ENCODE peak calls at places on chromosomes 5 and 9, in four cellular contexts. One of them, this sample, is unnamed.

GRCh38 chr5:133327946-133328401 is 276.2 kb downstream of the HSPA4 start:
- DNase-seq in breast epithelium: no peak
- DNase-seq in A549: no peak
- DNase-seq in HCT116: no peak
- DNase-seq in this sample: no peak

GRCh38 chr9:135463140-135463539 is 16.4 kb upstream of the PPP1R26 start:
- DNase-seq in breast epithelium: no peak
- DNase-seq in A549: peak; percentile 27
- DNase-seq in HCT116: peak; percentile 89
- DNase-seq in this sample: no peak

GRCh38 chr5:171420429-171421231 is 1.2 kb downstream of the FGF18 start:
- DNase-seq in breast epithelium: no peak
- DNase-seq in A549: no peak
- DNase-seq in HCT116: no peak
- DNase-seq in this sample: no peak

GRCh38 chr5:170297589-170298462 is at the start of gene LCP2:
- DNase-seq in breast epithelium: no peak
- DNase-seq in A549: no peak
- DNase-seq in HCT116: no peak
- DNase-seq in this sample: no peak

GRCh38 chr5:16497546-16497945 is 31.9 kb upstream of the ZNF622 start:
- DNase-seq in breast epithelium: no peak
- DNase-seq in A549: no peak
- DNase-seq in HCT116: no peak
- DNase-seq in this sample: no peak

GRCh38 chr9:4769321-4770080 is 23.2 kb upstream of the RCL1 start:
- DNase-seq in breast epithelium: no peak
- DNase-seq in A549: no peak
- DNase-seq in HCT116: no peak
- DNase-seq in this sample: no peak

GRCh38 chr5:81925012-81925411 is 46.8 kb upstream of the ATG10 start:
- DNase-seq in breast epithelium: no peak
- DNase-seq in A549: no peak
- DNase-seq in HCT116: no peak
- DNase-seq in this sample: no peak

GRCh38 chr5:74143724-74144330 is 496.7 kb downstream of the ENC1 start:
- DNase-seq in breast epithelium: no peak
- DNase-seq in A549: no peak
- DNase-seq in HCT116: no peak
- DNase-seq in this sample: no peak

GRCh38 chr5:107538331-107539162 is 132.2 kb downstream of the EFNA5 start:
- DNase-seq in breast epithelium: no peak
- DNase-seq in A549: no peak
- DNase-seq in HCT116: no peak
- DNase-seq in this sample: no peak

GRCh38 chr5:34452170-34452828 is 203.8 kb upstream of the RAI14 start:
- DNase-seq in breast epithelium: no peak
- DNase-seq in A549: no peak
- DNase-seq in HCT116: peak; percentile 34
- DNase-seq in this sample: no peak

GRCh38 chr9:116267021-116267420 is 113.4 kb downstream of the PAPPA start:
- DNase-seq in breast epithelium: no peak
- DNase-seq in A549: no peak
- DNase-seq in HCT116: no peak
- DNase-seq in this sample: no peak

GRCh38 chr5:1793966-1794895 is 5.4 kb downstream of the MRPL36 start:
- DNase-seq in breast epithelium: no peak
- DNase-seq in A549: no peak
- DNase-seq in HCT116: no peak
- DNase-seq in this sample: no peak

GRCh38 chr9:125544988-125545651 is 161.9 kb downstream of the MAPKAP1 start:
- DNase-seq in breast epithelium: no peak
- DNase-seq in A549: no peak
- DNase-seq in HCT116: no peak
- DNase-seq in this sample: no peak

GRCh38 chr9:107705521-107705920 is 216.0 kb upstream of the KLF4 start:
- DNase-seq in breast epithelium: no peak
- DNase-seq in A549: no peak
- DNase-seq in HCT116: no peak
- DNase-seq in this sample: no peak

GRCh38 chr5:138110266-138110963 is 26.6 kb downstream of the WNT8A start:
- DNase-seq in breast epithelium: no peak
- DNase-seq in A549: no peak
- DNase-seq in HCT116: no peak
- DNase-seq in this sample: no peak

GRCh38 chr5:75053286-75054109 is 1.1 kb upstream of the GCNT4 start:
- DNase-seq in breast epithelium: peak; percentile 68
- DNase-seq in A549: peak; percentile 78
- DNase-seq in HCT116: no peak
- DNase-seq in this sample: peak; percentile 32

GRCh38 chr9:129173296-129174101 is 4.6 kb downstream of the IER5L start:
- DNase-seq in breast epithelium: no peak
- DNase-seq in A549: no peak
- DNase-seq in HCT116: no peak
- DNase-seq in this sample: no peak

GRCh38 chr5:72452515-72453259 is 54.5 kb downstream of the ZNF366 start:
- DNase-seq in breast epithelium: no peak
- DNase-seq in A549: peak; percentile 61
- DNase-seq in HCT116: peak; percentile 7
- DNase-seq in this sample: no peak

GRCh38 chr5:139635191-139635590 is 13.0 kb upstream of the CXXC5 start:
- DNase-seq in breast epithelium: no peak
- DNase-seq in A549: no peak
- DNase-seq in HCT116: no peak
- DNase-seq in this sample: no peak

GRCh38 chr5:111453747-111454146 is 58.6 kb downstream of the STARD4 start:
- DNase-seq in breast epithelium: no peak
- DNase-seq in A549: peak; percentile 11
- DNase-seq in HCT116: no peak
- DNase-seq in this sample: no peak

GRCh38 chr5:66513130-66513529 is 83.1 kb upstream of the MAST4 start:
- DNase-seq in breast epithelium: no peak
- DNase-seq in A549: no peak
- DNase-seq in HCT116: no peak
- DNase-seq in this sample: no peak

GRCh38 chr5:51380603-51381207 is 2.5 kb upstream of the ISL1 start:
- DNase-seq in breast epithelium: no peak
- DNase-seq in A549: no peak
- DNase-seq in HCT116: no peak
- DNase-seq in this sample: no peak

GRCh38 chr5:140042551-140043507 is at the start of gene NRG2:
- DNase-seq in breast epithelium: peak; percentile 55
- DNase-seq in A549: peak; percentile 83
- DNase-seq in HCT116: peak; percentile 24
- DNase-seq in this sample: peak; percentile 69

GRCh38 chr9:108933231-108933630 is 693 bp downstream of the ELP1 start:
- DNase-seq in breast epithelium: no peak
- DNase-seq in A549: no peak
- DNase-seq in HCT116: no peak
- DNase-seq in this sample: no peak

GRCh38 chr5:38226091-38226490 is 32.3 kb upstream of the EGFLAM start:
- DNase-seq in breast epithelium: no peak
- DNase-seq in A549: no peak
- DNase-seq in HCT116: no peak
- DNase-seq in this sample: no peak

GRCh38 chr9:86531273-86531672 is 177.1 kb upstream of the TUT7 start:
- DNase-seq in breast epithelium: no peak
- DNase-seq in A549: no peak
- DNase-seq in HCT116: no peak
- DNase-seq in this sample: no peak

GRCh38 chr5:65451436-65451835 is 30.3 kb downstream of the ADAMTS6 start:
- DNase-seq in breast epithelium: no peak
- DNase-seq in A549: no peak
- DNase-seq in HCT116: no peak
- DNase-seq in this sample: no peak

DNA sequence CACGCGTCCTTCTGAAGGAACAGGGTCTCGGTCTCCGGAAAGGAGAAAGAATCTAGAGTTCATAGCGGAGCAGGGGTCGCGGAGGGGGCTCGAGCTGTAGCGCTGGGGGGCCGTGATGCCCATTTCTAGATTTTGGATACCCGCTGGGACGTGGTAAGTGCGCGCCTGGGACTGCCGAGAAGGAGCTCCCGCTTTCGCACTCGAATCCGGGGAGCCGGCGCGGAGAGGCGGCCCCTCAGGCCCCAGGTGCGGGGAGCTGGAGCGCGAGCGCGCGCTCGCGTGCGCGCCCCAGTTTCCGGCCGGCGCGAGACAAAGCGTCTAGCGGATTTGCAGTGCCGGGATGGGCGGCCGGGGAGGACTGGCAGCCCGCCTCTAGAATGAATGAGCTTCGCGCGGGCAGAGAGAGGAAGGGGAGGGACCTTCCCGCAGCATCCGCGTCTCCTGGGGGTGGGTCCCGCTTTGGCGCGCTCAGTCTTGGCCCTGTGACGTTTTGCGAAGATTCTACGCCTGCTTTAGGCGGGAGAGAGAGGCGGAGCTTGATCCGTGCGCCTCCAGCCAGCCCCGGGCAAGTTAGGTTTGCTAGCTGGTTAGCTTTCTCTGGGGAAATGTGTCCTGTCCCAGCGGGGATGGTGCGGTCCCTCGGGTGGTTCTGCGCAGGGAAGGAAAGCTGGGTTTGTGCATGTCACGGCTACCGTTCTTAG is 1.2 kb downstream of the LMNB1 start:
- DNase-seq in breast epithelium: peak; percentile 61
- DNase-seq in A549: peak; percentile 96
- DNase-seq in HCT116: peak; percentile 85
- DNase-seq in this sample: peak; percentile 66
- TF ChIP-seq POLR2A in breast epithelium: no peak
- TF ChIP-seq POLR2A in A549: peak; percentile 33
- TF ChIP-seq POLR2A in HCT116: peak; percentile 76
- TF ChIP-seq POLR2A in this sample: peak; percentile 79

DNA sequence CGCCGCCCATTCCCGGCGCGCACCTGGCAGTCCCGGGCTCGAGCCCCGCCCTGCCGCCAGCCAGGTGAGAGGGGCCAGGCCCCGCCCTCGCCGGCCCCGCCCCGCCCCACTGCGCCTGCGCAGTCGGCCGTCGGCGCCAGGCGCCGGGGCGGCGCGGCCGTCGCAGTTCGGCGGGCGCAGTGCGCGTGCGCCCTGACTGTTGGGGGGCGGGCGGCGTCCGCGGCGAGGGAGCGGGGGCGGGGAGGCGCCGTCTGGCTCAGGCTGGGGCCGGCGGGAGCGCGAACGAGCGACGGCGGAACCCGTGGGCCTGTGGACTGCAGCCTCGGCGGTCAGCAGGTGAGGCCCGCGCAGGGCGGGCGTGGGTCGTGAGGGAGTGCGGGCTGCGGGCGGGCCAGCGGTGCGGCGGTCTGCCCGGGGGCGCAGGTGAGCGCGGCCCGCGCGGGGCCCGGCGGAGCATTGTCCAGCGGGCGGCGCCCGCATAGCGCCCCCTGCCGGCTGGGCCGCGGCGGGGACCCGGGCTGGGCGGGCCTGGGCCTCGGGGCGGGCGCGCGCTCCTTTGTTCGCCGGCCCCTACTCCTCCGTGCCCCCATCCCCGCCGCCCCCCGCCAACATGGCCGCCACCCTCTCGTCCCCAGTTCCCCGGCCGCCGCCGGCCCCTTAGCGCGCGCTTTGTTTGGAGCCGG is at the start of gene SPIN1:
- DNase-seq in breast epithelium: peak; percentile 73
- DNase-seq in A549: peak; percentile 77
- DNase-seq in HCT116: peak; percentile 35
- DNase-seq in this sample: peak; percentile 85
- TF ChIP-seq POLR2A in breast epithelium: no peak
- TF ChIP-seq POLR2A in A549: peak; percentile 61
- TF ChIP-seq POLR2A in HCT116: no peak
- TF ChIP-seq POLR2A in this sample: peak; percentile 67

GRCh38 chr5:177369913-177370487 is 12.3 kb downstream of the RGS14 start:
- DNase-seq in breast epithelium: no peak
- DNase-seq in A549: no peak
- DNase-seq in HCT116: no peak
- DNase-seq in this sample: no peak

GRCh38 chr5:177372534-177372896 is 11.7 kb upstream of the SLC34A1 start:
- DNase-seq in breast epithelium: no peak
- DNase-seq in A549: no peak
- DNase-seq in HCT116: no peak
- DNase-seq in this sample: no peak

GRCh38 chr5:177371705-177372533 is 12.3 kb upstream of the SLC34A1 start:
- DNase-seq in breast epithelium: no peak
- DNase-seq in A549: no peak
- DNase-seq in HCT116: no peak
- DNase-seq in this sample: no peak

GRCh38 chr5:177370488-177371119 is 12.9 kb downstream of the RGS14 start:
- DNase-seq in breast epithelium: peak; percentile 73
- DNase-seq in A549: peak; percentile 95
- DNase-seq in HCT116: peak; percentile 94
- DNase-seq in this sample: no peak

DNA sequence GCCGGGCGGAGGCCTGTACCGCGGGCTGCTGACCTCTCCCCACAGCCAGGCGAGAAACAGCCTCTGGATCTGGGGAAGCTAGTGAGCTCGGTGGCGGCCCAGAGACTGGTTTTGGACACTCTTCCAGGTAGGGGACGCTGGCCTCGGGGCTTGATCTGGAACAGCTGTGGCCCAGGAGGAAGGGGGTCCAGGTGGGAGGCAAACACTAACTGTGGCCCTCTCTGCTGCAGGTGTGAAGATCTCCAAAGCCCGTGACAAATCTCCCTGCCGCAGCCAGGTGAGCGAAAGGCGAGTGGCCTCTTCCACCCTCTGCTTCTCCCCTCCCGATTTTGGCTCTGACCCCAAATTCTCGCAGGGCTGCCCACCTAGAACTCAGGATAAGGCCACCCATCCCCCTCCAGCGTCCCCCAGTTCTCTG is 13.1 kb upstream of the SLC34A1 start:
- DNase-seq in breast epithelium: no peak
- DNase-seq in A549: no peak
- DNase-seq in HCT116: no peak
- DNase-seq in this sample: no peak
- TF ChIP-seq POLR2A in breast epithelium: no peak
- TF ChIP-seq POLR2A in A549: peak; percentile 20
- TF ChIP-seq POLR2A in HCT116: no peak
- TF ChIP-seq POLR2A in this sample: no peak

DNA sequence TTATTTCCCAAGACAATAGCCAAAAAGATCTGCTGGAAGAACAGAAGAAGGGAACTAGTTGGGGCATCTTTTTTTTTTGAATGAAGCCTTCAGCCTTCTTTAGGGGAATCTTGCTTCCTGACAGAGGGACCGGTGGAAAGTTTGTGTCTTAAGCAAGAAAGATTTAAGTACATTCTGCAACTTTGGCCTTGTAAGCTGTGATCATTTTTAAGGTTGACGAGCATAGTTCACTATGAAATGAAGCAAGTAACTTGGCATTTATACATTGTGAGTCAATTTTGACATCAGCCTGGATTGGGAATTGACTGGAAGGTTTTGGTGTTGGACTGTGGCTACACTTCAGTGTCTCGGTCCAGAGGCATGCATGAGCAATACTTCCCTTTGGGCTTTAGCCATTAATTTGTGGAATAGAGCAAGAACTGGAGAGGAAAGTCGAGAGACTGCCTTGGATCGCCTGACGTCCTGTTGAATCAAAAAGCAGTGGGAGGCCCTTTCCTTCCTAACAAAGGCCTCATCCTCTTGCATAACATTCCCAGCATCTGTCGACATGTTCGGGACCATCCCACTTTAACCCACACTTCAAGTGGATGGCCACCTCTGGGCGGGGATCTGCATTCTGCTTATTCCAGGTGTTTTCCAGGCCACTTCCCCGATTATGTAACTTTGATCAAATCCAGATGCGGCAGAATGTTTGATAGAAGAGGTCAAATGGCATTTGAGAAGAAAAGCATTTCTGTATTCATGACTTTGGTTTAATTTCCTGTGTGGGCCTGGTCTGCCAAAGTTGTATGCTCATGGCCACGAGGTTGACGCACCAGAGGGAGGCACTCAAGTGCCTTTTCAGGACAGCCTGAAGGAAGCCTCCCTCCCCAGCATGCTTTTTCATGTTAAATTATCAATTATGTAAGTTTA is 12.5 kb downstream of the ABL1 start:
- DNase-seq in breast epithelium: no peak
- DNase-seq in A549: peak; percentile 87
- DNase-seq in HCT116: no peak
- DNase-seq in this sample: no peak
- TF ChIP-seq POLR2A in breast epithelium: peak; percentile 12
- TF ChIP-seq POLR2A in A549: no peak
- TF ChIP-seq POLR2A in HCT116: no peak
- TF ChIP-seq POLR2A in this sample: no peak